ENCODE peak calls at places on chromosomes 5 and 9, in five cellular contexts. L, R, I, N and Q are unnamed samples.

GRCh38 chr9:135857843-135858242 is 49.5 kb downstream of the CAMSAP1 start:
- DNase-seq in I (no peak), R (no peak), L (no peak), N (no peak), Q (peak)

GRCh38 chr5:142248853-142249462 is 75.9 kb downstream of the SPRY4 start:
- DNase-seq in L (peak), I (peak), R (no peak), N (no peak), Q (no peak)

GRCh38 chr5:150614651-150615040 is 25.8 kb upstream of the SYNPO start:
- DNase-seq in R (no peak), L (no peak), N (no peak), I (no peak), Q (no peak)

GRCh38 chr9:121483049-121483448 is 16.6 kb downstream of the GGTA1 start:
- DNase-seq in R (no peak), N (no peak), L (no peak), I (no peak), Q (peak)

GRCh38 chr5:179908528-179908927 is 831 bp upstream of the TBC1D9B start:
- DNase-seq in N (no peak), R (no peak), L (no peak), I (peak), Q (peak)

GRCh38 chr9:75087279-75087823 is 604 bp downstream of the NMRK1 start:
- DNase-seq in N (no peak), I (peak), L (peak), R (no peak), Q (peak)

GRCh38 chr9:97830884-97831829 is 21.9 kb upstream of the FOXE1 start:
- DNase-seq in I (no peak), R (no peak), L (no peak), N (no peak), Q (no peak)

GRCh38 chr5:158154226-158155005 is 295.5 kb upstream of the CLINT1 start:
- DNase-seq in N (no peak), L (peak), I (no peak), R (no peak), Q (peak)

GRCh38 chr9:125993423-125993935 is 246.3 kb downstream of the PBX3 start:
- DNase-seq in L (no peak), N (no peak), I (no peak), R (no peak), Q (peak)

GRCh38 chr5:134965271-134965825 is 2.4 kb upstream of the CATSPER3 start:
- DNase-seq in N (no peak), L (no peak), R (no peak), I (no peak), Q (no peak)

GRCh38 chr9:136624184-136624951 is 38.3 kb upstream of the EGFL7 start:
- DNase-seq in L (no peak), R (no peak), I (no peak), N (no peak), Q (peak)

GRCh38 chr9:13049223-13049622 is 230.3 kb downstream of the MPDZ start:
- DNase-seq in R (no peak), N (no peak), L (no peak), I (peak), Q (no peak)

GRCh38 chr9:121604242-121604641 is 47.2 kb upstream of the DAB2IP start:
- DNase-seq in R (no peak), N (no peak), I (no peak), L (no peak), Q (no peak)

GRCh38 chr9:27548055-27548741 is 18.6 kb upstream of the MOB3B start:
- DNase-seq in L (peak), R (no peak), I (peak), N (peak), Q (no peak)

GRCh38 chr5:54115768-54116403 is 194.5 kb downstream of the ARL15 start:
- DNase-seq in N (no peak), I (no peak), L (peak), R (no peak), Q (peak)

GRCh38 chr5:66361070-66361469 is 217.0 kb downstream of the SREK1 start:
- DNase-seq in L (no peak), I (no peak), N (no peak), R (no peak), Q (no peak)

GRCh38 chr5:77893225-77893860 is 117.2 kb upstream of the TBCA start:
- DNase-seq in L (peak), I (no peak), N (peak), R (no peak), Q (peak)

GRCh38 chr5:154373729-154374179 is 72.0 kb upstream of the SAP30L start:
- DNase-seq in N (no peak), I (no peak), L (no peak), R (no peak), Q (no peak)

GRCh38 chr9:122332643-122333042 is 38.2 kb upstream of the PTGS1 start:
- DNase-seq in L (no peak), N (no peak), R (no peak), I (no peak), Q (no peak)

GRCh38 chr9:18333157-18333556 is 140.8 kb upstream of the ADAMTSL1 start:
- DNase-seq in L (peak), I (no peak), R (no peak), N (no peak), Q (no peak)

GRCh38 chr9:68551191-68551590 is 10.5 kb upstream of the TMEM252 start:
- DNase-seq in I (no peak), N (no peak), L (no peak), R (no peak), Q (no peak)

GRCh38 chr9:113486327-113486726 is 22.8 kb downstream of the RGS3 start:
- DNase-seq in N (no peak), R (no peak), L (no peak), I (no peak), Q (no peak)

GRCh38 chr5:115507682-115508081 is 36.9 kb downstream of the FEM1C start:
- DNase-seq in R (no peak), N (no peak), L (peak), I (no peak), Q (peak)

GRCh38 chr9:114512337-114512874 is 7.1 kb upstream of the WHRN start:
- DNase-seq in R (no peak), N (no peak), I (no peak), L (no peak), Q (no peak)

GRCh38 chr9:119675951-119676350 is 306.7 kb upstream of the BRINP1 start:
- DNase-seq in I (peak), R (no peak), L (no peak), N (no peak), Q (no peak)

GRCh38 chr9:16352791-16353401 is 517.6 kb downstream of the BNC2 start:
- DNase-seq in R (no peak), I (no peak), L (peak), N (no peak), Q (no peak)

GRCh38 chr5:67287795-67288194 is 91.2 kb upstream of the CD180 start:
- DNase-seq in R (no peak), N (no peak), I (no peak), L (peak), Q (no peak)

GRCh38 chr5:136249678-136250266 is 56.8 kb upstream of the SMIM32 start:
- DNase-seq in I (peak), N (peak), R (peak), L (peak), Q (peak)

GRCh38 chr5:148384389-148384756 is 615 bp downstream of the FBXO38 start:
- DNase-seq in N (no peak), R (no peak), I (no peak), L (no peak), Q (peak)

GRCh38 chr5:13943691-13944090 is 797 bp downstream of the DNAH5 start:
- DNase-seq in R (no peak), N (no peak), L (no peak), I (no peak), Q (no peak)

GRCh38 chr5:86880785-86881492 is 263.2 kb downstream of the COX7C start:
- DNase-seq in R (peak), N (peak), L (peak), I (peak), Q (peak)

GRCh38 chr9:36815023-36815422 is 219.0 kb downstream of the PAX5 start:
- DNase-seq in R (no peak), I (no peak), L (no peak), N (no peak), Q (no peak)

GRCh38 chr9:101536351-101536750 is 2.7 kb downstream of the RNF20 start:
- DNase-seq in R (no peak), L (peak), N (no peak), I (no peak), Q (no peak)

GRCh38 chr9:123320814-123321213 is 35.2 kb upstream of the CRB2 start:
- DNase-seq in R (no peak), I (peak), N (no peak), L (no peak), Q (peak)

GRCh38 chr5:132460835-132461230 is 29.7 kb downstream of the IRF1 start:
- DNase-seq in I (no peak), L (no peak), N (no peak), R (no peak), Q (no peak)
- H3K4me2 ChIP-seq in I (no peak), L (no peak), N (no peak), R (no peak), Q (no peak)

GRCh38 chr5:76790632-76791290 is 28.1 kb upstream of the F2RL1 start:
- DNase-seq in I (no peak), R (no peak), L (peak), N (peak), Q (peak)

GRCh38 chr5:76787237-76787636 is 31.6 kb upstream of the F2RL1 start:
- DNase-seq in N (no peak), L (peak), I (no peak), R (no peak), Q (peak)

GRCh38 chr5:76791461-76791860 is 27.4 kb upstream of the F2RL1 start:
- DNase-seq in I (no peak), L (peak), N (no peak), R (no peak), Q (no peak)

GRCh38 chr5:76788362-76788761 is 30.5 kb upstream of the F2RL1 start:
- DNase-seq in I (no peak), N (no peak), L (no peak), R (no peak), Q (no peak)

DNA sequence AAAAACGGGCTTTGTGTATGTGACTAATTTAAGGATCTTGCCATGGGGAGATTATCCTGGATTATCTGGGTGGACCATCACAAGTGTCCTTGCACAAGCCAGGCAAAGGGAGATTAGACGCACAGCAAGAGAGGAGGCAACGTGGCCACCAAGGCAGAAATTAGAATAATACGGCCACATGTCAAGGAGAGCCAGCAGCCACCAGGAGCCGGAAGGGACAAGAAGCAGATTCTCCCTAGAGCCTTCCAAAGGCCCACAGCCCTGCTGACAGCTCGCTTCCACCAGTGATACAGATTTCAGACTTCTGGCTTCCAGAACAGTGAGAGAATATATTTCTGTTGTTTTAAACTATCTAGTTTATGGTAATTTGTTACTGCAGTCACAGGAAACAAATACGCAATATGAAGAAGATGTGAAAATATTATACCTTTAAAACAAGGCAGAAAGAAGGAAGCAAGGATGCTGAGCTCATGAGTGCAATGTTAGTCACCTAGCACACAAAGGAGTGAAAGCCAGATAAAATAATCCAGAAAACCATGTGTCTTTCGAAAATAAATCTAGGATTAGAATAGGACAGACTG is 28.7 kb upstream of the F2RL1 start:
- DNase-seq in R (no peak), I (no peak), N (no peak), L (peak), Q (no peak)
- H3K4me2 ChIP-seq in R (no peak), I (no peak), N (peak), L (peak), Q (peak)

DNA sequence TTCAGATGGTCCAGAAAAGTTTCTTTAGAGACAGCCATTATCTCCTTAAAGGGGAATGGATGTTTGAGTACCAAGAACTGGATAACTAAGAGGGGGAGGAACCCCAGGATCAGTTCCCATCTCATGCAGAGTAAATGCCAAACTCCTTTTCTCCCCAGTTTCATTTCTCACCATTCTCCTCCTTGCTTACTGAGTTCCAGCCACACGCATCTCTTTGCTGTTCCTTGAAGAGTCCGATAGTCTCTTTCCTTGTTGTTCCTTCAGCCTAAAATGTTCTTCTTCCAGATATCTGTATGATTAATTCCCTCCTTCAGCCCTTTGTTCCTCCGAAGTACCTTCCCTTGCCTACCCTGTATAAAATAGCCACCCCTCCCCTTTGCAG is 30.0 kb downstream of the KDM4C start:
- DNase-seq in R (no peak), L (no peak), I (no peak), N (no peak), Q (peak)
- H3K4me2 ChIP-seq in R (no peak), L (peak), I (peak), N (peak), Q (peak)

DNA sequence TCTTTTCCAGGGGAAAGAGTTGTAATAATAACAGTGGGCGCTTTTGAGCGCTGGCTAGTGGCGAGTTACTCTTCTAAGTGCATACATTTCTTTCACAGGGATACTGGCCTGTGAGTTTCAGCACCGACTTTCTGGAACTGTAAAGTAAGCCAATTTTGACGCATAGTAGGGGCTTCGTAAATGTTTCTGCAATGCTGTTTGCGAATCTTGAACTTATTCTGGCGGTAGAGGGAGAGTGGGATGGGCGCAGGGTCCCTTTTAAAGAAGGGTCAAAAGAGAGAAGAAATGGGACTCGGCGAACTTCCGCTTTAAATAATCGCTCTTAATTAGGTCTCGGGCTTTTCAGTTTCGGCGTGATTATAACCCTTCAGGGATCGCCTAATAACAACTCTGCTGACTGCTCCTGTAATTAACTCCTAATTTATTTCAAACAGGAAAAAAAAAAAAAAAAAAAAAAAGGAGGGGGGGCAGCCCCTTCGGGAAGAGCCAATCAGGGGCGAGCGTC is 351 bp upstream of the MSX2 start:
- DNase-seq in R (no peak), L (no peak), N (peak), I (no peak), Q (peak)
- H3K4me2 ChIP-seq in R (peak), L (peak), N (peak), I (peak), Q (peak)

GRCh38 chr5:107631805-107632362 is 38.9 kb downstream of the EFNA5 start:
- DNase-seq in L (no peak), I (no peak), N (no peak), R (no peak), Q (no peak)
- H3K4me2 ChIP-seq in L (no peak), I (peak), N (no peak), R (no peak), Q (no peak)

DNA sequence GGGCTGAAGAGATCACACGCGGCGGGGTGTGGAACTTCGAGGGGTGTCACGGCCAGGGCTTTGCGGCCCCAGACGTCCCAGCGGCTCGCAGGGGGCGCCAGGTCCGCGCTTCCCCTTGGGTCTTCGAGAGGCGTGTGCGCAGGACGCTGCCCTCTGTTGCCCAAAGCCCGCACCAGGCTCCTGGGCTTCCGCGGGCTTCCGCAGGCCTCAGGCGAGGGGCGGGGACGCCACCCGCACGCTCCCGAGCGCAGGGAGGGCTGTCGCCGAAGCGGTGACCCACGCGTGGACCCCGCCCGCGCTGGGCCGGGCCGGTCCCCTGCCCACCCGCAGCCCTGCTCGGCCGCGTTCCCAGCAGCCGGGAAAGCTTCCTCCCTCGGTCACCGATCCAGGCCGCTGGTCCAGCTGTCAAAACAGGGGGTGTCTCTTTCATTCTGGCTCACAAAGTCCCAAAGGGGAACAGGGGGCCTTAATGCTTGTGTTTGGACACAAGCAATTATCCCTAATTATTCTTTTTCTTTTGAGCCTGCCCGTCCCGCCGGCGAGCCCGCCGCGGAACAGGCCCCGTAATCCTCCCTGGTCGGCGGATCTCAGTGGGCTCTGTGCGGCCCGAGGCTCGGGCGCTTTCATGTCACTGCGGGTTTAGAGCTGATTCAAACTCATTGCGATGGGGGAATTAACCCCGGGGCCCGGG is 60.6 kb downstream of the TMEM174 start:
- DNase-seq in I (peak), L (no peak), N (no peak), R (peak), Q (peak)
- H3K4me2 ChIP-seq in I (peak), L (peak), N (no peak), R (peak), Q (peak)

GRCh38 chr5:55866934-55867333 is 15.8 kb downstream of the IL31RA start:
- DNase-seq in L (no peak), R (no peak), N (no peak), I (no peak), Q (no peak)

GRCh38 chr5:55868846-55869245 is 17.7 kb downstream of the IL31RA start:
- DNase-seq in L (peak), R (no peak), N (peak), I (no peak), Q (peak)

GRCh38 chr5:55865831-55866230 is 14.7 kb downstream of the IL31RA start:
- DNase-seq in I (peak), R (no peak), L (peak), N (no peak), Q (peak)

GRCh38 chr5:55866485-55866884 is 15.3 kb downstream of the IL31RA start:
- DNase-seq in N (no peak), I (no peak), R (no peak), L (no peak), Q (no peak)

DNA sequence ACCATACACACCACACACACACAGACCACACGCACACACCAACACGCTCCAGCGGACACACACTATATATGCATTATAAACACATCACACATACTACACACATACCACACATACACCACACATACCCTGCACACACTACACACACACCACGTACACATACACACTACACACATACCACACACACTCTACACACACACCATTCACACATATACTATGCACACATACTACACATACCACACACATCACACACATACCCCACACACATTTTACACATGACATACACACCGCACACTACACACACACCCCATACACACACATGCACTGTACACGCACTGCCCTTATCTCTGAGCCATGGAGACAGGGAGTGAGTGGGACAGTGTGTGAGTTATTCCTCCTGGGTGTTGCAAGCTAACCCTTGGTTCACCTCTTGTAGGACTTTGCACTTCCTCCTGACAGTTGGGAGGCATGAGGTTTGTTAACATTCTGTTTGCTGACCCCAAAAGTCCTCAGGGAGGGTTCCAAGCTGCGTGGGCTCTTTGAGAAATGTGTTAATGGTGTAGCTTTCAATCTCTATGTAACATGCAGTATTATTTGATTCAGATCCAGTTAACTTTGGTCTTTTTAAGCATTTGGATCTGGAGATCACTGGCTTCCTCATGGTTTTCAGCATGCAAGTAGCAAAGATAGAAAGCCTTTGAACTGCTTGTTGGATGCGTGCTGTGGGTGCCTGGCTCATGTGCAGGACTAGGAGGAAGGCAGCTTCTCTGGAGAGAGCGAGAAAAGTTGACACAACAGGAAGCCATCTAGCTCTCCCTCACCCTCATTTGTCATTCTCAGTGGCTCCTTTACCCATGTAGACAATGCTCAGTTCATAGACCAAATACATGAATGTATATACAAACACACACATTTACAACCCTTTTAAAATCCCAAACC is 13.7 kb downstream of the IL31RA start:
- DNase-seq in I (no peak), N (no peak), R (no peak), L (peak), Q (no peak)
- H3K4me2 ChIP-seq in I (no peak), N (no peak), R (no peak), L (no peak), Q (no peak)

DNA sequence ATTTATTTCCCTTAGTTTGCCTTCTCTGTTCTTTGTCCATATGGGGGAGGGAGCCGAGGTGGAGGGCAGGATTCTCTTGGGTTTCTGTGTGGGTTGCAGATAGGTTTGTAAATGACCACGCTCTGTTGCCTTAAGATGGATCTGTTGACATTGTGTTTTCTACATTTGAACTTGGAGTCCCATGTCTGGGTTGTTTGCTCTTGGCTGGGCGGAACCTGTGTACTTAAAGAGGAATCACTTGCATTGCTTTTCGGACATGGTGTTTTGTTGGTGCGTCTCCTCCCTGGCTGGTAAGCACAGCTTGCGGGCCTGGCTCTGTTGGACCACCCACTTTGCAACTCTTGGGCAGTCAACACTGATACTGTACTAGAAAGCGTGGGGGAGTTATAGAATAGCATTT is 45.9 kb downstream of the EHMT1 start:
- DNase-seq in R (no peak), I (peak), N (no peak), L (no peak), Q (no peak)
- H3K4me2 ChIP-seq in R (no peak), I (peak), N (no peak), L (no peak), Q (peak)